ENCODE peak calls at places on chromosome 18, in eight cellular contexts. C, R, W, P, L, G, F and A are unnamed samples.

GRCh38 chr18:52339891-52340371 is at the start of gene DCC:
- DNase-seq in C (peak), R (peak), W (no peak), P (no peak), L (no peak), G (peak), F (peak), A (no peak)

GRCh38 chr18:65762556-65762955 is 11.7 kb downstream of the CDH7 start:
- DNase-seq in C (no peak), R (no peak), W (no peak), P (no peak), L (no peak), G (no peak), F (no peak), A (no peak)

GRCh38 chr18:54191352-54191751 is 33.1 kb downstream of the MBD2 start:
- DNase-seq in C (no peak), R (no peak), W (no peak), P (no peak), L (no peak), G (no peak), F (no peak), A (no peak)

GRCh38 chr18:10421859-10422258 is 32.6 kb upstream of the APCDD1 start:
- DNase-seq in C (peak), R (peak), W (no peak), P (no peak), L (peak), G (no peak), F (peak), A (peak)

GRCh38 chr18:9536354-9537152 is 61.2 kb downstream of the RALBP1 start:
- DNase-seq in C (peak), R (peak), W (no peak), P (no peak), L (no peak), G (no peak), F (peak), A (no peak)

GRCh38 chr18:48228301-48228715 is 180.9 kb downstream of the ZBTB7C start:
- DNase-seq in C (peak), R (no peak), W (no peak), P (peak), L (no peak), G (peak), F (no peak), A (peak)

GRCh38 chr18:21145371-21145770 is 33.8 kb upstream of the ROCK1 start:
- DNase-seq in C (no peak), R (no peak), W (no peak), P (no peak), L (no peak), G (no peak), F (no peak), A (no peak)

GRCh38 chr18:66111018-66111417 is 360.2 kb downstream of the CDH7 start:
- DNase-seq in C (no peak), R (no peak), W (no peak), P (no peak), L (no peak), G (no peak), F (no peak), A (no peak)

GRCh38 chr18:45449761-45450227 is 165.5 kb upstream of the SLC14A2 start:
- DNase-seq in C (peak), R (peak), W (no peak), P (peak), L (no peak), G (peak), F (no peak), A (peak)

GRCh38 chr18:6370886-6371635 is 43.6 kb downstream of the L3MBTL4 start:
- DNase-seq in C (no peak), R (no peak), W (no peak), P (no peak), L (no peak), G (peak), F (no peak), A (no peak)

GRCh38 chr18:58682429-58683069 is 11.3 kb downstream of the MALT1 start:
- DNase-seq in C (peak), R (peak), W (no peak), P (peak), L (peak), G (peak), F (peak), A (peak)

GRCh38 chr18:8478166-8478967 is 130.9 kb upstream of the RAB12 start:
- DNase-seq in C (peak), R (peak), W (peak), P (no peak), L (peak), G (peak), F (peak), A (peak)

GRCh38 chr18:10726198-10727068 is 200.6 kb downstream of the NAPG start:
- DNase-seq in C (no peak), R (no peak), W (no peak), P (no peak), L (no peak), G (no peak), F (no peak), A (no peak)

GRCh38 chr18:57698571-57699276 is 77.1 kb upstream of the NARS1 start:
- DNase-seq in C (peak), R (peak), W (no peak), P (no peak), L (no peak), G (no peak), F (peak), A (peak)

GRCh38 chr18:3688682-3689081 is 238.7 kb downstream of the TGIF1 start:
- DNase-seq in C (peak), R (peak), W (no peak), P (no peak), L (peak), G (no peak), F (peak), A (peak)

GRCh38 chr18:55290898-55291297 is 297.1 kb downstream of the TCF4 start:
- DNase-seq in C (peak), R (peak), W (no peak), P (no peak), L (no peak), G (no peak), F (peak), A (peak)

GRCh38 chr18:12540751-12541150 is 117.2 kb downstream of the SPIRE1 start:
- DNase-seq in C (no peak), R (no peak), W (no peak), P (no peak), L (no peak), G (no peak), F (no peak), A (no peak)

GRCh38 chr18:45837283-45838070 is 12.0 kb downstream of the SIGLEC15 start:
- DNase-seq in C (peak), R (peak), W (no peak), P (no peak), L (no peak), G (peak), F (no peak), A (peak)

GRCh38 chr18:25496544-25496943 is 144.6 kb upstream of the ZNF521 start:
- DNase-seq in C (no peak), R (no peak), W (no peak), P (no peak), L (no peak), G (no peak), F (no peak), A (no peak)

GRCh38 chr18:25497395-25497794 is 145.4 kb upstream of the ZNF521 start:
- DNase-seq in C (no peak), R (no peak), W (no peak), P (no peak), L (no peak), G (no peak), F (no peak), A (no peak)

GRCh38 chr18:25494888-25495287 is 142.9 kb upstream of the ZNF521 start:
- DNase-seq in C (no peak), R (no peak), W (no peak), P (no peak), L (no peak), G (no peak), F (no peak), A (no peak)

GRCh38 chr18:25490316-25490715 is 138.3 kb upstream of the ZNF521 start:
- DNase-seq in C (no peak), R (no peak), W (no peak), P (no peak), L (no peak), G (no peak), F (no peak), A (no peak)

GRCh38 chr18:25493401-25493800 is 141.4 kb upstream of the ZNF521 start:
- DNase-seq in C (no peak), R (no peak), W (no peak), P (no peak), L (no peak), G (no peak), F (no peak), A (no peak)
- H3K4me3 ChIP-seq in C (no peak), R (no peak), W (no peak), P (no peak), L (no peak), G (no peak), F (no peak), A (no peak)

DNA sequence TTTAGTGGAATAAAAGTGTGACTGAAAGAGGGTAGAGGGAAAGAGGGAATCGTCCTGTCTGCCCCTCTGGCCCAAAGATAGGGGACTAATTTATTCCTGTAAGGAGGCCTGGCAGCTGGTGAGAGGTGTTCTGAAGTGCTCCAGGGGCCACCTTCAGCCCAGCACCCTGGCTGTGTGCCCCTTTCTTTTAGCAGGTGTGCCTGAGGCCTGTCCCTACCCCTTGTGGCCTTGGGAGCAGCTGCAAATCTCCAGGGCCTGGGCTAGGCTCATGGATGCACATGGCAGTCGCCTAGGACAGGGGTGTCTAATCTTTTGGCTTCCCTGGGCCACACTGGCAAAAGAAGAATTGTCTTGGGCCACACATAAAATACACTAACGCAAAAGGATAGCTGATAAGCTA is 37.3 kb downstream of the FHOD3 start:
- DNase-seq in C (no peak), R (no peak), W (no peak), P (no peak), L (no peak), G (no peak), F (no peak), A (no peak)
- TF ChIP-seq CTCF in C (no peak), R (no peak), W (no peak), P (no peak), L (no peak), G (no peak), F (no peak), A (no peak)

DNA sequence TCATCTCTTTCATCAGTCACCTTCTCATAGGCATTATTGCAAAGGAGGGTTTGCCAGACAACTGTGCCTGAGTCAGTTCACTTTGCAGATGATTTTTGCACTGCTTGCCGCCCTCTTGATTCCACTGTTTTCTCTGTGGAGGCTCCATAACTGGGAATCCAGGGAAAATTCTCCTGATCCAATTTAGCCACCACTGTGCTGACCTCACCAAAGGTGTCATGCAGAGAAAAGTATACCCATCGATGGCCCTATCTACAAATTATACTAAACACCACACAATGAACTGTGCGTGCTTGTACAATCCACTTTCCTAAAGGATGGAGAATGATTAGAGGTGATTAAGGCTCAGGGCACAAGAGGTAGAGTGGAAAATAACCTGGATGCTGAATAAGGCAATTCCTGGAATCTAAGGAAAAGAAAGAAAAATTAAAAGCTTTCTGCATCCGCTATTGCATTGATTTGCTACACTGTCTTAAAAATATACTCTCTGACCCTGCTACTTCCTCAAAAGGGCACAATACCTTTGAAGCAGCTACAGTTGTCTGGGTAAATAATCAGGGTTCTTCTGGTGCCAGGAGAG is 409.4 kb downstream of the RIT2 start:
- DNase-seq in C (no peak), R (no peak), W (no peak), P (no peak), L (no peak), G (no peak), F (no peak), A (no peak)
- H3K4me3 ChIP-seq in C (no peak), R (no peak), W (no peak), P (no peak), L (no peak), G (no peak), F (no peak), A (no peak)

DNA sequence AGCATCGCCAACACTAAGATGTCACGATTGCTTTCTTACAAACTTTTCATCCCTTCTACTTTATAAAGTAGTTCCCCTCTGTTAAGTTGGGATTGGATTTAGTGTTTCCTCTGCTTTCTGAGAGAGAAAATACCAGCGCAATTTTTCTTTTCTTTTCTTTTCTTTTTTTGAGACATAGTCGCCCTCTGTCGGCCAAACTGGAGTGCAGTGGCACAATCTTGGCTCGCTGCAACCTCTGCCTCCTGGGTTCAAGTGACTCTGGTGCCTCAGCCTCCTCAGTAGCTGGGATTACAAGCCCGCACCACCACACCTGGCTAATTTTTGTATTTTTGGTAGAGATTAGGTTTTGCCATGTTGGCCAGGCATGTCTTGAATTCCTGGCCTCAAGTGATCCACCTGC is 9.0 kb downstream of the RELCH start:
- DNase-seq in C (no peak), R (no peak), W (no peak), P (no peak), L (no peak), G (no peak), F (no peak), A (no peak)
- TF ChIP-seq CTCF in C (no peak), R (no peak), W (no peak), P (no peak), L (no peak), G (no peak), F (no peak), A (peak)

GRCh38 chr18:77103991-77104521 is 28.5 kb downstream of the MBP start:
- DNase-seq in C (peak), R (no peak), W (no peak), P (no peak), L (no peak), G (no peak), F (no peak), A (peak)

GRCh38 chr18:77100751-77101355 is 31.7 kb downstream of the MBP start:
- DNase-seq in C (peak), R (no peak), W (no peak), P (no peak), L (no peak), G (no peak), F (no peak), A (no peak)

GRCh38 chr18:77101410-77102245 is 31.0 kb downstream of the MBP start:
- DNase-seq in C (peak), R (peak), W (no peak), P (peak), L (peak), G (peak), F (peak), A (peak)

GRCh38 chr18:77103181-77103875 is 29.3 kb downstream of the MBP start:
- DNase-seq in C (peak), R (no peak), W (no peak), P (no peak), L (no peak), G (no peak), F (peak), A (peak)

DNA sequence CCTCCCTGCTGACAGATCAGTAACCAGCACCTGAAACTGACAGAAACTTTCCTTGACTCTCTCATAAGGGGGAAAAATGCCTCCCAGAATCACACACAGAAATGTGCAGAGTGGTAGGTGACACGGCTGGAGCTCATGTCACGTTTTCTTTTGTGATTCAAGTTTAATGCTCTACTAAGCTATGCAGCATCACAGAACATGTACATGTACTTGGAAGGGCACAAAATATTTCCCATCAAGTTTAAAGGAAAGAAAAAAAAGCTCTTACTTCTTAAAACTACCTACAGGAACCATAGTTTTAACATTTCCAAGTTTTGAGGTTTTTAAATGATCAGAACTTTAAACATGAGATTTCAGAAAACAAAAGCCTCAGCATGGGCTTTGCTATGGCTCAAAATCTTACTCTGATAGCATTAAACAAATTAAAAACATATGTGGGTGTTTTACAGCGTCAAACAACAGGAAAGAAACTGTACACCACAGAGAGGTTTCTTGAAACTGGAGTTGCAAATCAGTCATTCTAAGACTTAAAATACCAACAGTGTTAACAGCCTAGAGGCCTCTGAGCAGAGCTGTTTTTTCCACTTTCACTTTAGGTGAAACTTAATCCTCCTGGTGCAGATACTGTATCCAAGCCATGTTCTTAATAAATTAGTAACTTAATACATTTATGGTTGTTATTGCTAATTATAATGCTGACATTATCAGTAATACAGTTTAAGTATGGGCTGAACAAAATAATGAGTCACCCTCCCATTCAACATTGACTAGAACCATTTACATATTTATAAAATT is 30.1 kb downstream of the MBP start:
- DNase-seq in C (peak), R (peak), W (peak), P (no peak), L (peak), G (no peak), F (peak), A (peak)
- H3K4me3 ChIP-seq in C (peak), R (no peak), W (no peak), P (no peak), L (peak), G (no peak), F (no peak), A (peak)

GRCh38 chr18:63155910-63156773 is 163.4 kb downstream of the BCL2 start:
- DNase-seq in C (no peak), R (no peak), W (no peak), P (no peak), L (no peak), G (no peak), F (no peak), A (no peak)

GRCh38 chr18:63158676-63159291 is 160.8 kb downstream of the BCL2 start:
- DNase-seq in C (no peak), R (no peak), W (peak), P (no peak), L (no peak), G (no peak), F (no peak), A (no peak)

GRCh38 chr18:63158012-63158631 is 161.4 kb downstream of the BCL2 start:
- DNase-seq in C (no peak), R (no peak), W (no peak), P (no peak), L (no peak), G (no peak), F (no peak), A (no peak)

GRCh38 chr18:63159590-63159989 is 160.0 kb downstream of the BCL2 start:
- DNase-seq in C (no peak), R (no peak), W (no peak), P (no peak), L (no peak), G (peak), F (no peak), A (no peak)

DNA sequence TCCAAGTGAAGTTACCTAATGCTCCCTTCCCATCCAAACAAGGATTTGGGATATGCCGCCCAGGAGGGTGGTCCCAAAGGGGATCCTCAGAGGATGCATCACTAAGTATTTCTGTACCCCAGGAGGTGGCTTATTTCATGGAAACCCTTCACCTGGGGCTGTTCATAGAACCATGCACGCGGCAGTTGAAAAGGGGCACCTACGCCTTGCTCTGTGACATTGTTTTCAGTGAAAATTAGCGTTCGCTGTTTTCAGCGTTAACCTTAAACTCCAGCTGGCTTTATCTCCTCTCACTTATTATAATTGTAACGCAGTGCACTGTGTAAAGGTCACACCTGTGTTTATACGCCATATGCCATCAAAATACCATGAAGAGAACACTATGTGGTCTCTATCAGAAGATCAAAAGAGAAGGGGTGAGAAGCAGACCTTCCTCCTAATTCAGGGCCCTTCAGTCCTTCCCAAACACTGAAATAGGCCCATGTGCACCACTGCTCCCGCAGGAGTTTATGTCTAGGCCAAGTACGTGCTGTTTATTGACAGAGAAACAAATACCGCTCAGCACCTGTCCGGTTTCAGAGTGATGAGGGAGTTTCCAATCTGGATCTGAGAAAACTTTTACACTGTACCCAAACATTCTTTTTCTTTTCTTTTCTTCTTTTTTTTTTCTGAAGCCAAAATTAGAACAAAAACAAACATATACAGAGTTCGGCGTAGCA is 162.1 kb downstream of the BCL2 start:
- DNase-seq in C (no peak), R (no peak), W (no peak), P (no peak), L (no peak), G (peak), F (no peak), A (no peak)
- TF ChIP-seq CTCF in C (no peak), R (no peak), W (no peak), P (no peak), L (no peak), G (no peak), F (no peak), A (no peak)

DNA sequence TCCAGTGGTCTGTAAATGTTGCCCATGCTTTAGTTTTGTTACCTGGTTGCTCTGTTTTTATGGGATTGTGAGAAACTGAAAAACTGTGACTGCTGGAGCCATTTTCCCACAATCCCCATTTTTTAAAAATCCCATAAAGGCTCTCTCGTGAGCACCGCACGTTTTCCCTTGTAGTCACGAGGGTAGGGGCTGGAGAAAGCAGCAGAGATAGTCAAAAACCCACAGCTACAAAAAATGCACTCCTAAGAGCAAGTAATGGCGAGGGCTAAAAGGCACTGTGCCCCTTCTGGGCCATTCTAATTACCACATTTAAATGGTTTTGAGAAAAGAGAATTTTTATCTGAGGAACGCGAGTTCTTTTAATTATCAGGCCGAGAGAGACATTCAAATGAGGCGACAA is 1.8 kb upstream of the CTDP1 start:
- DNase-seq in C (no peak), R (no peak), W (no peak), P (no peak), L (no peak), G (no peak), F (no peak), A (no peak)
- H3K4me3 ChIP-seq in C (peak), R (no peak), W (peak), P (no peak), L (peak), G (no peak), F (no peak), A (no peak)

GRCh38 chr18:50218432-50219197 is 23.7 kb upstream of the MYO5B start:
- DNase-seq in C (peak), R (peak), W (peak), P (no peak), L (no peak), G (peak), F (peak), A (peak)
- TF ChIP-seq CTCF in C (peak), R (peak), W (peak), P (no peak), L (peak), G (peak), F (peak), A (peak)